ENCODE peak calls at places on chromosomes 3 and 15, in six cellular contexts. One of them, this sample, is unnamed.

GRCh38 chr3:52495096-52495495 is at the start of gene STAB1:
- DNase-seq in heart left ventricle: peak; percentile 85
- DNase-seq in brain microvascular endothelial cell: no peak
- DNase-seq in WERI-Rb-1: no peak
- DNase-seq in AG04450: no peak
- DNase-seq in pancreas: no peak
- DNase-seq in this sample: no peak

GRCh38 chr15:57740048-57740447 is 33.5 kb downstream of the POLR2M start:
- DNase-seq in heart left ventricle: no peak
- DNase-seq in pancreas: no peak
- DNase-seq in WERI-Rb-1: no peak
- DNase-seq in AG04450: no peak
- DNase-seq in brain microvascular endothelial cell: no peak
- DNase-seq in this sample: no peak

GRCh38 chr3:167740961-167741587 is 5.6 kb downstream of the SERPINI1 start:
- DNase-seq in heart left ventricle: no peak
- DNase-seq in brain microvascular endothelial cell: peak; percentile 65
- DNase-seq in AG04450: no peak
- DNase-seq in WERI-Rb-1: peak; percentile 62
- DNase-seq in pancreas: peak; percentile 31
- DNase-seq in this sample: no peak

GRCh38 chr3:71447803-71448202 is 135.7 kb downstream of the FOXP1 start:
- DNase-seq in AG04450: no peak
- DNase-seq in brain microvascular endothelial cell: no peak
- DNase-seq in WERI-Rb-1: no peak
- DNase-seq in pancreas: no peak
- DNase-seq in heart left ventricle: no peak
- DNase-seq in this sample: no peak

GRCh38 chr3:155619118-155619915 is 125.6 kb downstream of the PLCH1 start:
- DNase-seq in heart left ventricle: no peak
- DNase-seq in WERI-Rb-1: no peak
- DNase-seq in AG04450: no peak
- DNase-seq in pancreas: no peak
- DNase-seq in brain microvascular endothelial cell: no peak
- DNase-seq in this sample: no peak

GRCh38 chr15:41979493-41980266 is 7.3 kb upstream of the EHD4 start:
- DNase-seq in brain microvascular endothelial cell: no peak
- DNase-seq in pancreas: no peak
- DNase-seq in WERI-Rb-1: no peak
- DNase-seq in AG04450: no peak
- DNase-seq in heart left ventricle: no peak
- DNase-seq in this sample: no peak

GRCh38 chr3:140050977-140051957 is 116.3 kb downstream of the CLSTN2 start:
- DNase-seq in WERI-Rb-1: peak; percentile 71
- DNase-seq in pancreas: no peak
- DNase-seq in heart left ventricle: no peak
- DNase-seq in AG04450: no peak
- DNase-seq in brain microvascular endothelial cell: no peak
- DNase-seq in this sample: no peak

GRCh38 chr15:85785887-85786777 is 8.6 kb downstream of the KLHL25 start:
- DNase-seq in AG04450: no peak
- DNase-seq in pancreas: no peak
- DNase-seq in WERI-Rb-1: peak; percentile 72
- DNase-seq in brain microvascular endothelial cell: peak; percentile 33
- DNase-seq in heart left ventricle: no peak
- DNase-seq in this sample: no peak

GRCh38 chr15:78684645-78685044 is 43.6 kb upstream of the CHRNB4 start:
- DNase-seq in AG04450: no peak
- DNase-seq in heart left ventricle: no peak
- DNase-seq in WERI-Rb-1: no peak
- DNase-seq in pancreas: no peak
- DNase-seq in brain microvascular endothelial cell: no peak
- DNase-seq in this sample: no peak

GRCh38 chr15:42053010-42053409 is 32.2 kb upstream of the PLA2G4E start:
- DNase-seq in brain microvascular endothelial cell: no peak
- DNase-seq in WERI-Rb-1: no peak
- DNase-seq in heart left ventricle: no peak
- DNase-seq in AG04450: no peak
- DNase-seq in pancreas: no peak
- DNase-seq in this sample: no peak

GRCh38 chr15:60070838-60071493 is 66.9 kb downstream of the FOXB1 start:
- DNase-seq in brain microvascular endothelial cell: peak; percentile 67
- DNase-seq in AG04450: peak; percentile 55
- DNase-seq in WERI-Rb-1: no peak
- DNase-seq in heart left ventricle: no peak
- DNase-seq in pancreas: no peak
- DNase-seq in this sample: peak; percentile 9

GRCh38 chr3:137695351-137695750 is 68.8 kb upstream of the SOX14 start:
- DNase-seq in heart left ventricle: no peak
- DNase-seq in brain microvascular endothelial cell: no peak
- DNase-seq in WERI-Rb-1: no peak
- DNase-seq in pancreas: no peak
- DNase-seq in AG04450: no peak
- DNase-seq in this sample: no peak

GRCh38 chr15:66895794-66896453 is 169.5 kb upstream of the SMAD3 start:
- DNase-seq in brain microvascular endothelial cell: no peak
- DNase-seq in heart left ventricle: no peak
- DNase-seq in AG04450: no peak
- DNase-seq in pancreas: no peak
- DNase-seq in WERI-Rb-1: no peak
- DNase-seq in this sample: no peak

GRCh38 chr15:40379853-40380252 is 2.7 kb upstream of the KNSTRN start:
- DNase-seq in pancreas: peak; percentile 46
- DNase-seq in heart left ventricle: no peak
- DNase-seq in brain microvascular endothelial cell: peak; percentile 95
- DNase-seq in WERI-Rb-1: no peak
- DNase-seq in AG04450: peak; percentile 97
- DNase-seq in this sample: peak; percentile 85

GRCh38 chr3:112086857-112087524 is 802 bp downstream of the C3orf52 start:
- DNase-seq in AG04450: no peak
- DNase-seq in brain microvascular endothelial cell: no peak
- DNase-seq in WERI-Rb-1: no peak
- DNase-seq in pancreas: no peak
- DNase-seq in heart left ventricle: no peak
- DNase-seq in this sample: no peak

GRCh38 chr3:47868306-47868705 is 65.4 kb downstream of the DHX30 start:
- DNase-seq in brain microvascular endothelial cell: no peak
- DNase-seq in heart left ventricle: no peak
- DNase-seq in pancreas: no peak
- DNase-seq in WERI-Rb-1: no peak
- DNase-seq in AG04450: no peak
- DNase-seq in this sample: no peak

GRCh38 chr3:186273586-186273985 is 88.4 kb downstream of the DGKG start:
- DNase-seq in heart left ventricle: peak; percentile 73
- DNase-seq in brain microvascular endothelial cell: no peak
- DNase-seq in pancreas: no peak
- DNase-seq in AG04450: no peak
- DNase-seq in WERI-Rb-1: no peak
- DNase-seq in this sample: no peak

GRCh38 chr3:149235599-149236424 is 14.2 kb upstream of the CP start:
- DNase-seq in AG04450: no peak
- DNase-seq in heart left ventricle: no peak
- DNase-seq in brain microvascular endothelial cell: no peak
- DNase-seq in WERI-Rb-1: no peak
- DNase-seq in pancreas: no peak
- DNase-seq in this sample: no peak

GRCh38 chr3:194690501-194691372 is 5.1 kb downstream of the FAM43A start:
- DNase-seq in WERI-Rb-1: no peak
- DNase-seq in pancreas: no peak
- DNase-seq in heart left ventricle: no peak
- DNase-seq in AG04450: no peak
- DNase-seq in brain microvascular endothelial cell: peak; percentile 49
- DNase-seq in this sample: no peak

GRCh38 chr3:177973241-177973840 is 562.9 kb upstream of the KCNMB2 start:
- DNase-seq in AG04450: no peak
- DNase-seq in brain microvascular endothelial cell: peak; percentile 40
- DNase-seq in heart left ventricle: no peak
- DNase-seq in WERI-Rb-1: no peak
- DNase-seq in pancreas: no peak
- DNase-seq in this sample: no peak

GRCh38 chr3:112778298-112779008 is 68.2 kb downstream of the CD200R1L start:
- DNase-seq in WERI-Rb-1: no peak
- DNase-seq in pancreas: no peak
- DNase-seq in AG04450: peak; percentile 41
- DNase-seq in heart left ventricle: no peak
- DNase-seq in brain microvascular endothelial cell: peak; percentile 79
- DNase-seq in this sample: peak; percentile 71

GRCh38 chr3:13867727-13868126 is 12.1 kb downstream of the WNT7A start:
- DNase-seq in WERI-Rb-1: no peak
- DNase-seq in heart left ventricle: no peak
- DNase-seq in AG04450: no peak
- DNase-seq in pancreas: no peak
- DNase-seq in brain microvascular endothelial cell: no peak
- DNase-seq in this sample: no peak
- TF ChIP-seq CTCF in WERI-Rb-1: no peak
- TF ChIP-seq CTCF in heart left ventricle: no peak
- TF ChIP-seq CTCF in AG04450: no peak
- TF ChIP-seq CTCF in pancreas: no peak
- TF ChIP-seq CTCF in brain microvascular endothelial cell: no peak
- TF ChIP-seq CTCF in this sample: no peak

DNA sequence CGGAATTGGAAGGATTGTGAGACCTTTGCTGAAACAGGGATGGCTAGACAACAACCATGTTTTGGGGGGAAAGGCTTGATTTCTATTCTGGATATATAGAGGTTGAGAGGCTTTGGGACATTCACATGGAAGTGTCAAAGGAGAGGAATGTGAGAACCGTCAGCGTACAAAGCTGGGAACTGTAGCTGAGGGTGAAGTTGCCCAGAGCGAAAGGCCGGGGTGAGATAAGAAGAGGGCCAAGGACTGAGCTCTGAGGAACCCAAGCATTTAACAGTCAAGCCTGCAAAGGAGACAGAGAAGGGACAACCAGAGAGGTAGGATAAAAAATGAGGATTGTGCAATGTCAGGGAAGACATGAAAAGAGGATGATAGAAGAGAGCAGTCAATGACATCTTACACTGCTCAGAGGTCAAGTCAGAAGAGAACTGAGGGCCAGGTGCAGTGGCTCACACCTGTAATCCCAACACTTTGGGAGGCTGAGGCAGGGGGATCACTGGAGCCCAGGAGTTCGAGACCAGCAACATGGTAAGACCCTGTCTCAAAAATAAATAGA is 41.5 kb upstream of the RAF1 start:
- DNase-seq in WERI-Rb-1: no peak
- DNase-seq in AG04450: no peak
- DNase-seq in brain microvascular endothelial cell: no peak
- DNase-seq in pancreas: no peak
- DNase-seq in heart left ventricle: no peak
- DNase-seq in this sample: no peak
- H3K4me3 ChIP-seq in WERI-Rb-1: no peak overlapping the region
- H3K4me3 ChIP-seq in AG04450: no peak overlapping the region
- H3K4me3 ChIP-seq in brain microvascular endothelial cell: no peak overlapping the region
- H3K4me3 ChIP-seq in pancreas: no peak overlapping the region
- H3K4me3 ChIP-seq in heart left ventricle: no peak overlapping the region
- H3K4me3 ChIP-seq in this sample: no peak overlapping the region

DNA sequence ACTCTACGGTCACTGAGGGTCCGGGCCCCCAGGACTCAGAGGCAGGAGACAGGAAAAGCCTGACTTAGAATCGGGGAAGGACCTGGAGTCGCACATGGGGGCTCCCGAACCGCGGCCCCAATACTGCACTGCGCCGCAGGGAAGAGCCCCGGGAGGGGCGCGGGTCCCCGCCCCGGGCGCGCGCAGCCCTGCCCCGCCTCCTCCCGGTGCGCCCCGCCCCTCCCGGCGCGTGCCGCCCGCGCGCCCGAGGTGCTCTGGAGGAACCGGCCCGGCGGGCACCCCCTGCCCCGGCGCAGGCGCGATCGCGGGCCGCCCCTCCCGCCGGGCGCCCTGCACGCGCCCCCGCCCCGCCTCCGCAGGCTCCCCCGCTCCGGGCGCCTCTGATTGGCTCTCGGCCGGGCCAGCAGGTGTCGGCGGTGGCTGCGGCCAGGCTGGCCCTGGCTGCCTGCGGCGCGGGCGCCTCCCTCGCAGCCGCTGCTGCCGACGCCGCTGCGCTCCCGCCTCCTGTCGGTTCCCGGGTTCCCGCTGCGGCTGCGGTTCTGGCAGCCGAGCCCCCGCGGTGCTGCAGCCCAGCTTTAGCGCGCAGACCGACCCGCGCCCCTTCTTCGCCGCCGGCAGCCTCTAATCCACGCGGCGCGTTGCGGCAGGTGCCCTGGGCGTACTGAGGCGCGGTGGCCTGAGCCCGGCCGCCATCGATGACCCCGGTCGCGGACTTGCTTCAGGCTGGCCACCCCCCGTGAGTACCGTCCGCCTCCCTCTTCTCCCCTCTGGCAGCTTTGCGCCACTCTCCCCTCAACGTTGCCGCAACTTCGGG is at the start of gene MYRIP:
- DNase-seq in heart left ventricle: peak; percentile 70
- DNase-seq in brain microvascular endothelial cell: no peak
- DNase-seq in WERI-Rb-1: peak; percentile 82
- DNase-seq in pancreas: peak; percentile 84
- DNase-seq in AG04450: no peak
- DNase-seq in this sample: no peak
- H3K27me3 ChIP-seq in heart left ventricle: peaks cover 13% of the 10 kb centered on the region
- H3K27me3 ChIP-seq in brain microvascular endothelial cell: peaks cover 40% of the 10 kb centered on the region
- H3K27me3 ChIP-seq in WERI-Rb-1: peaks cover 4% of the 10 kb centered on the region
- H3K27me3 ChIP-seq in pancreas: no peaks in the 10 kb centered on the region
- H3K27me3 ChIP-seq in AG04450: peaks cover 17% of the 10 kb centered on the region
- H3K27me3 ChIP-seq in this sample: peaks cover 28% of the 10 kb centered on the region

DNA sequence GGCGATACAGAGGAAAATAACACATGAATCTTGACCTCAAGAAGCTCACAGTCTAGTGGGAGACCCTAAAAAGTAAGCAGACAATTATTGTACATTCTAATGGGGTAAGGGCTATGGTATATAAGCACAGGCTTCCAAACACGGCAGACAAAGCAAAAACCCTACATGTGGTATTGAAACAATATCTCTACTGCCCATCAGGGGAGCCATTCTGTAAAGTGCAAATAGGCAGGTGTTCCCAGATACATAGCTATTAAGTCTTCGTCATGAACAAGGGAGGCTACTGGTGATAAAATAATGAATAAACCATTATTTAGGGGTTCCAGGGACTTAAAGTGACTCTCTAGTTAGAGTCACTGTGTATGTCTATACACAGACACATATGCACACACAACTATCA is 38.6 kb upstream of the ASB14 start:
- DNase-seq in heart left ventricle: no peak
- DNase-seq in brain microvascular endothelial cell: no peak
- DNase-seq in AG04450: no peak
- DNase-seq in WERI-Rb-1: no peak
- DNase-seq in pancreas: no peak
- DNase-seq in this sample: no peak
- TF ChIP-seq CTCF in heart left ventricle: no peak
- TF ChIP-seq CTCF in brain microvascular endothelial cell: peak; percentile 24
- TF ChIP-seq CTCF in AG04450: no peak
- TF ChIP-seq CTCF in WERI-Rb-1: no peak
- TF ChIP-seq CTCF in pancreas: no peak
- TF ChIP-seq CTCF in this sample: no peak